ENCODE peak calls at places on chromosomes 7 and 10, in ten cellular contexts. D is SK-N-SH treated with all-trans-retinoic acid at 6 μM for 48 hours; K is left cardiac atrium; J is stimulated activated naive B cell treated with anti-CD40 and anti-IgM and Interleukin-4, amounts not matched to agents 10 μg/mL and 1 μg/mL and 100 μg/mL, for 72 hours; U is right lobe of liver; A is activated T-helper 17 cell treated with anti-CD3 and anti-CD28 coated beads, Interleukin-2, amount 50 U/mL, for 72 hours; W is Panc1; M is aorta; P is gastroesophageal sphincter; H is naive B cell. B is an unnamed sample.

GRCh38 chr7:93574646-93575554 is at the start of gene CALCR:
- ATAC-seq in M (no peak), K (no peak), P (peak; percentile 21), D (peak; percentile 71), U (peak; percentile 50), A (no peak), J (peak; percentile 22), W (peak; percentile 77), H (no peak), B (peak; percentile 24)

GRCh38 chr10:74081192-74081803 is 69.3 kb downstream of the AP3M1 start:
- ATAC-seq in D (peak; percentile 62), H (no peak), K (peak; percentile 78), W (peak; percentile 49), A (no peak), J (no peak), M (peak; percentile 66), P (peak; percentile 55), U (peak; percentile 85), B (no peak)

GRCh38 chr7:116854132-116854531 is 8.3 kb upstream of the CAPZA2 start:
- ATAC-seq in W (no peak), M (no peak), A (no peak), K (no peak), U (no peak), D (no peak), P (no peak), H (no peak), J (no peak), B (no peak)

GRCh38 chr10:116688241-116688711 is 54.1 kb downstream of the HSPA12A start:
- ATAC-seq in M (peak; percentile 33), K (peak; percentile 72), D (no peak), A (no peak), H (no peak), P (peak; percentile 54), W (no peak), U (no peak), J (no peak), B (no peak)

GRCh38 chr7:4798706-4799235 is 23.3 kb downstream of the AP5Z1 start:
- ATAC-seq in W (peak; percentile 22), D (peak; percentile 9), J (no peak), P (peak; percentile 11), U (peak; percentile 8), K (peak; percentile 36), A (no peak), H (no peak), M (peak; percentile 4), B (no peak)

GRCh38 chr10:77553966-77554365 is 83.6 kb downstream of the KCNMA1 start:
- ATAC-seq in W (no peak), M (no peak), K (no peak), H (no peak), D (peak; percentile 12), A (no peak), U (peak; percentile 70), J (no peak), P (peak; percentile 10), B (no peak)

GRCh38 chr10:90912176-90912575 is 8.7 kb downstream of the ANKRD1 start:
- ATAC-seq in P (no peak), K (no peak), J (no peak), U (no peak), D (no peak), H (no peak), M (no peak), A (no peak), W (no peak), B (no peak)

GRCh38 chr10:60848126-60848525 is 69.8 kb downstream of the CDK1 start:
- ATAC-seq in M (no peak), K (peak; percentile 45), W (no peak), A (no peak), H (no peak), J (no peak), U (peak; percentile 67), P (peak; percentile 64), D (peak; percentile 87), B (no peak)

GRCh38 chr10:58414270-58415041 is 29.2 kb downstream of the TFAM start:
- ATAC-seq in D (peak; percentile 97), J (no peak), P (peak; percentile 57), K (peak; percentile 84), A (no peak), H (no peak), U (peak; percentile 75), W (peak; percentile 77), M (peak; percentile 78), B (no peak)

GRCh38 chr10:51244739-51245138 is 170.5 kb downstream of the PRKG1 start:
- ATAC-seq in J (no peak), D (peak; percentile 92), W (peak; percentile 92), K (peak; percentile 92), M (peak; percentile 76), A (no peak), U (no peak), P (peak; percentile 36), H (no peak), B (no peak)

GRCh38 chr7:143285454-143285756 is 647 bp downstream of the TMEM139 start:
- ATAC-seq in K (no peak), H (no peak), M (no peak), U (no peak), A (no peak), P (no peak), W (peak; percentile 31), D (no peak), J (no peak), B (no peak)

GRCh38 chr7:28330384-28331070 is 81.8 kb upstream of the CREB5 start:
- ATAC-seq in U (no peak), D (no peak), K (no peak), P (no peak), H (peak; percentile 19), M (no peak), J (peak; percentile 54), A (peak; percentile 64), W (no peak), B (peak; percentile 32)

GRCh38 chr7:37359662-37360444 is 88.8 kb downstream of the ELMO1 start:
- ATAC-seq in K (no peak), H (no peak), D (no peak), M (no peak), P (no peak), A (peak; percentile 65), J (no peak), U (peak; percentile 51), W (no peak), B (no peak)

GRCh38 chr7:12596225-12596790 is 25.8 kb downstream of the SCIN start:
- ATAC-seq in M (no peak), W (no peak), H (no peak), U (no peak), K (no peak), P (no peak), D (no peak), A (no peak), J (no peak), B (no peak)

GRCh38 chr10:118738422-118738821 is 16.3 kb downstream of the CACUL1 start:
- ATAC-seq in H (no peak), M (no peak), U (no peak), W (no peak), K (no peak), D (no peak), J (no peak), A (no peak), P (no peak), B (no peak)

GRCh38 chr7:155000795-155001194 is 2.1 kb downstream of the PAXIP1 start:
- ATAC-seq in P (no peak), M (no peak), H (no peak), D (no peak), J (no peak), A (no peak), K (no peak), W (no peak), U (no peak), B (no peak)

B was measured in stimulated activated memory B cell treated with anti-CD40 and anti-IgM and Interleukin-4, amounts not matched to agents 10 μg/mL and 1 μg/mL and 100 μg/mL, for 72 hours.